ENCODE peak calls at places on chromosomes 3 and 15, in nine cellular contexts. One of them, this sample, is unnamed.

GRCh38 chr3:188796122-188796631 is 375.6 kb upstream of the TPRG1 start:
- DNase-seq in Panc1: no peak
- DNase-seq in spleen: no peak
- DNase-seq in stomach: no peak
- DNase-seq in caudate nucleus: no peak
- DNase-seq in GM23338: no peak
- DNase-seq in effector memory CD4-positive, alpha-beta T cell: no peak
- DNase-seq in aorta: no peak
- DNase-seq in tibial nerve: no peak
- DNase-seq in this sample: no peak

GRCh38 chr3:16419640-16420039 is 93.9 kb downstream of the RFTN1 start:
- DNase-seq in stomach: no peak
- DNase-seq in GM23338: no peak
- DNase-seq in caudate nucleus: no peak
- DNase-seq in spleen: no peak
- DNase-seq in aorta: no peak
- DNase-seq in effector memory CD4-positive, alpha-beta T cell: no peak
- DNase-seq in tibial nerve: no peak
- DNase-seq in Panc1: no peak
- DNase-seq in this sample: no peak

GRCh38 chr15:32682569-32682968 is 35.2 kb upstream of the GREM1 start:
- DNase-seq in caudate nucleus: no peak
- DNase-seq in GM23338: no peak
- DNase-seq in effector memory CD4-positive, alpha-beta T cell: no peak
- DNase-seq in stomach: no peak
- DNase-seq in spleen: no peak
- DNase-seq in tibial nerve: no peak
- DNase-seq in Panc1: no peak
- DNase-seq in aorta: no peak
- DNase-seq in this sample: no peak

GRCh38 chr3:54064486-54064885 is 57.9 kb upstream of the CACNA2D3 start:
- DNase-seq in spleen: no peak
- DNase-seq in caudate nucleus: no peak
- DNase-seq in GM23338: no peak
- DNase-seq in stomach: no peak
- DNase-seq in tibial nerve: no peak
- DNase-seq in aorta: no peak
- DNase-seq in Panc1: no peak
- DNase-seq in effector memory CD4-positive, alpha-beta T cell: no peak
- DNase-seq in this sample: no peak

GRCh38 chr15:66452971-66453580 is 44.5 kb downstream of the SNAPC5 start:
- DNase-seq in spleen: no peak
- DNase-seq in tibial nerve: peak; percentile 16
- DNase-seq in caudate nucleus: no peak
- DNase-seq in stomach: no peak
- DNase-seq in aorta: no peak
- DNase-seq in GM23338: no peak
- DNase-seq in effector memory CD4-positive, alpha-beta T cell: no peak
- DNase-seq in Panc1: no peak
- DNase-seq in this sample: no peak

GRCh38 chr3:114827495-114827894 is 319.6 kb downstream of the ZBTB20 start:
- DNase-seq in caudate nucleus: no peak
- DNase-seq in Panc1: peak; percentile 22
- DNase-seq in aorta: no peak
- DNase-seq in effector memory CD4-positive, alpha-beta T cell: no peak
- DNase-seq in stomach: no peak
- DNase-seq in spleen: no peak
- DNase-seq in GM23338: peak; percentile 80
- DNase-seq in tibial nerve: no peak
- DNase-seq in this sample: no peak

GRCh38 chr3:32837789-32838188 is 20.0 kb downstream of the TRIM71 start:
- DNase-seq in stomach: no peak
- DNase-seq in GM23338: peak; percentile 80
- DNase-seq in spleen: no peak
- DNase-seq in Panc1: no peak
- DNase-seq in effector memory CD4-positive, alpha-beta T cell: no peak
- DNase-seq in caudate nucleus: no peak
- DNase-seq in aorta: no peak
- DNase-seq in tibial nerve: no peak
- DNase-seq in this sample: no peak

GRCh38 chr3:158672293-158673176 is at the start of gene LXN:
- DNase-seq in tibial nerve: peak; percentile 63
- DNase-seq in caudate nucleus: peak; percentile 35
- DNase-seq in Panc1: peak; percentile 71
- DNase-seq in effector memory CD4-positive, alpha-beta T cell: peak; percentile 78
- DNase-seq in aorta: peak; percentile 91
- DNase-seq in GM23338: peak; percentile 97
- DNase-seq in stomach: peak; percentile 90
- DNase-seq in spleen: peak; percentile 94
- DNase-seq in this sample: peak; percentile 95

GRCh38 chr3:127759826-127760225 is 62.5 kb downstream of the MGLL start:
- DNase-seq in effector memory CD4-positive, alpha-beta T cell: no peak
- DNase-seq in Panc1: no peak
- DNase-seq in GM23338: no peak
- DNase-seq in spleen: peak; percentile 58
- DNase-seq in stomach: no peak
- DNase-seq in aorta: peak; percentile 24
- DNase-seq in caudate nucleus: no peak
- DNase-seq in tibial nerve: no peak
- DNase-seq in this sample: no peak

GRCh38 chr15:83775738-83776137 is 121.8 kb downstream of the ADAMTSL3 start:
- DNase-seq in aorta: no peak
- DNase-seq in Panc1: no peak
- DNase-seq in GM23338: peak; percentile 5
- DNase-seq in tibial nerve: no peak
- DNase-seq in spleen: no peak
- DNase-seq in effector memory CD4-positive, alpha-beta T cell: no peak
- DNase-seq in caudate nucleus: no peak
- DNase-seq in stomach: no peak
- DNase-seq in this sample: no peak

GRCh38 chr3:184771748-184772147 is 40.2 kb upstream of the VPS8 start:
- DNase-seq in effector memory CD4-positive, alpha-beta T cell: no peak
- DNase-seq in spleen: peak; percentile 39
- DNase-seq in Panc1: no peak
- DNase-seq in stomach: no peak
- DNase-seq in GM23338: no peak
- DNase-seq in aorta: peak; percentile 31
- DNase-seq in tibial nerve: no peak
- DNase-seq in caudate nucleus: no peak
- DNase-seq in this sample: no peak

GRCh38 chr15:71066983-71067382 is 48.3 kb upstream of the THSD4 start:
- DNase-seq in tibial nerve: no peak
- DNase-seq in stomach: no peak
- DNase-seq in GM23338: no peak
- DNase-seq in caudate nucleus: no peak
- DNase-seq in effector memory CD4-positive, alpha-beta T cell: no peak
- DNase-seq in aorta: no peak
- DNase-seq in spleen: no peak
- DNase-seq in Panc1: no peak
- DNase-seq in this sample: no peak

DNA sequence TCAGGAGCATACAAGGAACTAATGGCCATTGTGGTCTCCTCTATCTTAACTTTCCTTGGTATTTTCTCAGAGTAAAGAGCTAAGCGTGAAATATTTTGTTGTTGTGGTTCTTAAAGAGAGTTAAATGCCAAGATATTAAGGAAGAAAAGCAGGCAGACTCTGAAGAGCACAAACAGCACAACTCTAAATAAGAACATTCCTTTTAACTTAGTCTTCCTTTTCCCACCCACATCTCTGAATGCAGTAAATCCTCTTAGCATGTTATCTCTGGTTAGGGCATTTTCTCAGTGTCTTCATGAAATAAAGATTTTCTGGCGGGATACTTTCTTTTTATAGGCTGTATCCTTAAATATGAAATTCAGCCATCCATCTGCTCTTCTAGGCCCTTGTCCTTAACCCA is 1.5 kb downstream of the GPR87 start:
- DNase-seq in effector memory CD4-positive, alpha-beta T cell: no peak
- DNase-seq in spleen: no peak
- DNase-seq in aorta: no peak
- DNase-seq in Panc1: no peak
- DNase-seq in stomach: no peak
- DNase-seq in tibial nerve: no peak
- DNase-seq in caudate nucleus: no peak
- DNase-seq in GM23338: no peak
- DNase-seq in this sample: no peak
- H3K27ac ChIP-seq in effector memory CD4-positive, alpha-beta T cell: no peak overlapping the region
- H3K27ac ChIP-seq in spleen: no peak overlapping the region
- H3K27ac ChIP-seq in aorta: no peak overlapping the region
- H3K27ac ChIP-seq in Panc1: no peak overlapping the region
- H3K27ac ChIP-seq in stomach: no peak overlapping the region
- H3K27ac ChIP-seq in tibial nerve: no peak overlapping the region
- H3K27ac ChIP-seq in caudate nucleus: no peak overlapping the region
- H3K27ac ChIP-seq in GM23338: peak overlapping the region; percentile 68
- H3K27ac ChIP-seq in this sample: no peak overlapping the region

DNA sequence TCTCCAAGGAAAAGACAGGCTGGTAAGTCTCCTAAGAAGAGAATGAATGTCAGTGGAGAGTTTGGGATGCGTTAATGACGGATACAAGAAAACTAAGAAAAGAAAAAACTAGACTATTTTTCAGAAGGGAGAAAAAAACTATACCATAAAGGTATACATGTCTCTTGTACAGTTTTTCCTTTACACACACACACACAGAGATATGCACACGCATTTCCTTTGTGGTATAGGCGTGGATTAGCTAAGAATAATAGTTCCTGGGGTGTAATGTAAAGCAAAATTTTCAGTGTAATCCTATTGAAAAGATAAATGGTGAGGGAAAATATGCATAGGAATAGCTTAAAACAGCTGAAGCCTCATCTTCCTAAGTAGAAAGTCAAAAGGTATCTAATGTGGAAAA is 36.3 kb downstream of the GABPB1 start:
- DNase-seq in GM23338: no peak
- DNase-seq in effector memory CD4-positive, alpha-beta T cell: no peak
- DNase-seq in tibial nerve: no peak
- DNase-seq in aorta: no peak
- DNase-seq in spleen: no peak
- DNase-seq in caudate nucleus: no peak
- DNase-seq in Panc1: no peak
- DNase-seq in stomach: no peak
- DNase-seq in this sample: no peak
- H3K27ac ChIP-seq in GM23338: no peak overlapping the region
- H3K27ac ChIP-seq in effector memory CD4-positive, alpha-beta T cell: no peak overlapping the region
- H3K27ac ChIP-seq in tibial nerve: no peak overlapping the region
- H3K27ac ChIP-seq in aorta: no peak overlapping the region
- H3K27ac ChIP-seq in spleen: no peak overlapping the region
- H3K27ac ChIP-seq in caudate nucleus: no peak overlapping the region
- H3K27ac ChIP-seq in Panc1: no peak overlapping the region
- H3K27ac ChIP-seq in stomach: no peak overlapping the region
- H3K27ac ChIP-seq in this sample: no peak overlapping the region

GRCh38 chr3:43559961-43560360 is 61.9 kb downstream of the ANO10 start:
- DNase-seq in spleen: no peak
- DNase-seq in effector memory CD4-positive, alpha-beta T cell: no peak
- DNase-seq in tibial nerve: no peak
- DNase-seq in caudate nucleus: no peak
- DNase-seq in stomach: no peak
- DNase-seq in aorta: no peak
- DNase-seq in Panc1: no peak
- DNase-seq in GM23338: peak; percentile 10
- DNase-seq in this sample: no peak
- H3K27ac ChIP-seq in spleen: no peak overlapping the region
- H3K27ac ChIP-seq in effector memory CD4-positive, alpha-beta T cell: no peak overlapping the region
- H3K27ac ChIP-seq in tibial nerve: no peak overlapping the region
- H3K27ac ChIP-seq in caudate nucleus: no peak overlapping the region
- H3K27ac ChIP-seq in stomach: no peak overlapping the region
- H3K27ac ChIP-seq in aorta: no peak overlapping the region
- H3K27ac ChIP-seq in Panc1: no peak overlapping the region
- H3K27ac ChIP-seq in GM23338: no peak overlapping the region
- H3K27ac ChIP-seq in this sample: no peak overlapping the region

GRCh38 chr15:95857124-95857757 is 473.3 kb upstream of the NR2F2 start:
- DNase-seq in GM23338: no peak
- DNase-seq in Panc1: no peak
- DNase-seq in caudate nucleus: no peak
- DNase-seq in tibial nerve: no peak
- DNase-seq in aorta: no peak
- DNase-seq in effector memory CD4-positive, alpha-beta T cell: no peak
- DNase-seq in spleen: no peak
- DNase-seq in stomach: no peak
- DNase-seq in this sample: no peak
- H3K27ac ChIP-seq in GM23338: no peak overlapping the region
- H3K27ac ChIP-seq in Panc1: no peak overlapping the region
- H3K27ac ChIP-seq in caudate nucleus: peak overlapping the region; percentile 6
- H3K27ac ChIP-seq in tibial nerve: no peak overlapping the region
- H3K27ac ChIP-seq in aorta: no peak overlapping the region
- H3K27ac ChIP-seq in effector memory CD4-positive, alpha-beta T cell: no peak overlapping the region
- H3K27ac ChIP-seq in spleen: no peak overlapping the region
- H3K27ac ChIP-seq in stomach: no peak overlapping the region
- H3K27ac ChIP-seq in this sample: no peak overlapping the region

GRCh38 chr3:66302288-66302687 is 81.5 kb downstream of the SLC25A26 start:
- DNase-seq in stomach: no peak
- DNase-seq in effector memory CD4-positive, alpha-beta T cell: peak; percentile 41
- DNase-seq in caudate nucleus: no peak
- DNase-seq in Panc1: no peak
- DNase-seq in GM23338: no peak
- DNase-seq in aorta: no peak
- DNase-seq in tibial nerve: no peak
- DNase-seq in spleen: no peak
- DNase-seq in this sample: no peak
- H3K27ac ChIP-seq in stomach: peak overlapping the region; percentile 55
- H3K27ac ChIP-seq in effector memory CD4-positive, alpha-beta T cell: peak overlapping the region; percentile 83
- H3K27ac ChIP-seq in caudate nucleus: no peak overlapping the region
- H3K27ac ChIP-seq in Panc1: no peak overlapping the region
- H3K27ac ChIP-seq in GM23338: no peak overlapping the region
- H3K27ac ChIP-seq in aorta: no peak overlapping the region
- H3K27ac ChIP-seq in tibial nerve: no peak overlapping the region
- H3K27ac ChIP-seq in spleen: peak overlapping the region; percentile 72
- H3K27ac ChIP-seq in this sample: peak overlapping the region; percentile 20